ENCODE peak calls at places on chromosomes 11 and 22, in four cellular contexts. One of them, this sample, is unnamed.

GRCh38 chr22:39471421-39472141 is 14.8 kb downstream of the MGAT3 start:
- DNase-seq in D341Med: no peak
- DNase-seq in naive B cell: no peak
- DNase-seq in colonic mucosa: peak; percentile 59
- DNase-seq in this sample: no peak

GRCh38 chr11:128585498-128586238 is 1.7 kb downstream of the ETS1 start:
- DNase-seq in D341Med: no peak
- DNase-seq in naive B cell: no peak
- DNase-seq in colonic mucosa: no peak
- DNase-seq in this sample: no peak

GRCh38 chr11:117230286-117230961 is 1.4 kb downstream of the PCSK7 start:
- DNase-seq in D341Med: no peak
- DNase-seq in naive B cell: peak; percentile 61
- DNase-seq in colonic mucosa: no peak
- DNase-seq in this sample: peak; percentile 69

GRCh38 chr11:18907391-18907790 is 31.8 kb downstream of the MRGPRX1 start:
- DNase-seq in D341Med: no peak
- DNase-seq in naive B cell: no peak
- DNase-seq in colonic mucosa: no peak
- DNase-seq in this sample: no peak

GRCh38 chr11:69203901-69204245 is 48.1 kb downstream of the SMIM38 start:
- DNase-seq in D341Med: no peak
- DNase-seq in naive B cell: no peak
- DNase-seq in colonic mucosa: no peak
- DNase-seq in this sample: no peak

GRCh38 chr11:118060879-118061278 is 16.0 kb upstream of the TMPRSS4 start:
- DNase-seq in D341Med: no peak
- DNase-seq in naive B cell: no peak
- DNase-seq in colonic mucosa: no peak
- DNase-seq in this sample: no peak

GRCh38 chr11:130427049-130427388 is 1.4 kb downstream of the ADAMTS8 start:
- DNase-seq in D341Med: no peak
- DNase-seq in naive B cell: no peak
- DNase-seq in colonic mucosa: no peak
- DNase-seq in this sample: no peak

GRCh38 chr22:44348963-44349950 is 36.5 kb upstream of the SHISAL1 start:
- DNase-seq in D341Med: no peak
- DNase-seq in naive B cell: no peak
- DNase-seq in colonic mucosa: no peak
- DNase-seq in this sample: no peak

GRCh38 chr11:107598225-107599139 is 7.5 kb downstream of the ELMOD1 start:
- DNase-seq in D341Med: peak; percentile 66
- DNase-seq in naive B cell: no peak
- DNase-seq in colonic mucosa: no peak
- DNase-seq in this sample: peak; percentile 6

GRCh38 chr11:77191823-77192495 is 63.9 kb downstream of the MYO7A start:
- DNase-seq in D341Med: no peak
- DNase-seq in naive B cell: peak; percentile 9
- DNase-seq in colonic mucosa: peak; percentile 91
- DNase-seq in this sample: peak; percentile 23

GRCh38 chr11:1934326-1935155 is 12.6 kb upstream of the MRPL23 start:
- DNase-seq in D341Med: no peak
- DNase-seq in naive B cell: no peak
- DNase-seq in colonic mucosa: no peak
- DNase-seq in this sample: no peak

GRCh38 chr11:6539748-6540268 is 42.7 kb downstream of the DNHD1 start:
- DNase-seq in D341Med: no peak
- DNase-seq in naive B cell: no peak
- DNase-seq in colonic mucosa: no peak
- DNase-seq in this sample: no peak

GRCh38 chr22:32745251-32745995 is 56.1 kb upstream of the TIMP3 start:
- DNase-seq in D341Med: no peak
- DNase-seq in naive B cell: no peak
- DNase-seq in colonic mucosa: peak; percentile 39
- DNase-seq in this sample: no peak

GRCh38 chr11:48683226-48683720 is 194.7 kb downstream of the OR4A47 start:
- DNase-seq in D341Med: no peak
- DNase-seq in naive B cell: no peak
- DNase-seq in colonic mucosa: no peak
- DNase-seq in this sample: no peak

GRCh38 chr11:93939084-93939780 is 81.9 kb upstream of the HEPHL1 start:
- DNase-seq in D341Med: no peak
- DNase-seq in naive B cell: no peak
- DNase-seq in colonic mucosa: no peak
- DNase-seq in this sample: no peak

GRCh38 chr11:133476570-133477262 is 55.6 kb downstream of the OPCML start:
- DNase-seq in D341Med: no peak
- DNase-seq in naive B cell: no peak
- DNase-seq in colonic mucosa: no peak
- DNase-seq in this sample: no peak

GRCh38 chr11:126871792-126872191 is 128.8 kb downstream of the KIRREL3 start:
- DNase-seq in D341Med: no peak
- DNase-seq in naive B cell: no peak
- DNase-seq in colonic mucosa: no peak
- DNase-seq in this sample: no peak

GRCh38 chr11:34358258-34358665 is 452 bp upstream of the ABTB2 start:
- DNase-seq in D341Med: no peak
- DNase-seq in naive B cell: no peak
- DNase-seq in colonic mucosa: peak; percentile 75
- DNase-seq in this sample: no peak

This sample was measured in OCI-LY7.